ENCODE peak calls at places on chromosomes 1 and 21, in four cellular contexts. One of them, this sample, is unnamed.

GRCh38 chr1:234719454-234720258 is 109.7 kb upstream of the IRF2BP2 start:
- DNase-seq in HepG2: peak; percentile 91
- DNase-seq in K562: no peak
- DNase-seq in HCT116: no peak
- DNase-seq in this sample: no peak

GRCh38 chr1:58621375-58621774 is 44.3 kb upstream of the TACSTD2 start:
- DNase-seq in HepG2: no peak
- DNase-seq in HCT116: no peak
- DNase-seq in K562: no peak
- DNase-seq in this sample: no peak

GRCh38 chr1:153397056-153397923 is 6.4 kb upstream of the S100A8 start:
- DNase-seq in K562: no peak
- DNase-seq in HepG2: no peak
- DNase-seq in HCT116: no peak
- DNase-seq in this sample: no peak

GRCh38 chr1:203673550-203674411 is 47.1 kb downstream of the ATP2B4 start:
- DNase-seq in HCT116: peak; percentile 90
- DNase-seq in HepG2: peak; percentile 30
- DNase-seq in K562: peak; percentile 92
- DNase-seq in this sample: no peak

GRCh38 chr1:8818325-8818775 is 910 bp upstream of the RERE start:
- DNase-seq in K562: no peak
- DNase-seq in HepG2: no peak
- DNase-seq in HCT116: peak; percentile 42
- DNase-seq in this sample: no peak

GRCh38 chr1:48552420-48552819 is 80.4 kb upstream of the SPATA6 start:
- DNase-seq in HCT116: peak; percentile 10
- DNase-seq in HepG2: peak; percentile 11
- DNase-seq in K562: no peak
- DNase-seq in this sample: no peak

GRCh38 chr1:224640587-224640986 is 24.5 kb downstream of the CNIH3 start:
- DNase-seq in HCT116: no peak
- DNase-seq in K562: no peak
- DNase-seq in HepG2: no peak
- DNase-seq in this sample: no peak

GRCh38 chr1:165369255-165369848 is 12.8 kb upstream of the LMX1A start:
- DNase-seq in HepG2: peak; percentile 21
- DNase-seq in HCT116: peak; percentile 32
- DNase-seq in K562: peak; percentile 67
- DNase-seq in this sample: peak; percentile 87

GRCh38 chr21:31117046-31117916 is 79.0 kb upstream of the KRTAP19-8 start:
- DNase-seq in K562: no peak
- DNase-seq in HCT116: peak; percentile 50
- DNase-seq in HepG2: no peak
- DNase-seq in this sample: no peak

GRCh38 chr1:179955318-179955638 is 668 bp downstream of the CEP350 start:
- DNase-seq in K562: no peak
- DNase-seq in HCT116: no peak
- DNase-seq in HepG2: no peak
- DNase-seq in this sample: no peak

GRCh38 chr21:41707231-41707988 is 59.4 kb downstream of the RIPK4 start:
- DNase-seq in K562: no peak
- DNase-seq in HCT116: peak; percentile 26
- DNase-seq in HepG2: no peak
- DNase-seq in this sample: no peak

GRCh38 chr1:8113257-8114220 is 87.4 kb upstream of the ERRFI1 start:
- DNase-seq in HCT116: no peak
- DNase-seq in K562: no peak
- DNase-seq in HepG2: no peak
- DNase-seq in this sample: no peak

GRCh38 chr1:26580116-26580515 is 50.6 kb downstream of the RPS6KA1 start:
- DNase-seq in HepG2: no peak
- DNase-seq in K562: no peak
- DNase-seq in HCT116: no peak
- DNase-seq in this sample: no peak

GRCh38 chr1:115430717-115431116 is 92.7 kb upstream of the NGF start:
- DNase-seq in HCT116: peak; percentile 61
- DNase-seq in HepG2: peak; percentile 30
- DNase-seq in K562: no peak
- DNase-seq in this sample: no peak

GRCh38 chr1:160539896-160540858 is 17.1 kb upstream of the SLAMF6 start:
- DNase-seq in K562: peak; percentile 96
- DNase-seq in HCT116: no peak
- DNase-seq in HepG2: peak; percentile 9
- DNase-seq in this sample: no peak

GRCh38 chr1:58874757-58875755 is 91.2 kb upstream of the JUN start:
- DNase-seq in HCT116: no peak
- DNase-seq in HepG2: peak; percentile 84
- DNase-seq in K562: no peak
- DNase-seq in this sample: peak; percentile 13

GRCh38 chr1:14894811-14895524 is 258.6 kb upstream of the TMEM51 start:
- DNase-seq in HepG2: no peak
- DNase-seq in K562: no peak
- DNase-seq in HCT116: no peak
- DNase-seq in this sample: no peak

GRCh38 chr1:232143315-232143886 is 486.5 kb downstream of the SIPA1L2 start:
- DNase-seq in K562: no peak
- DNase-seq in HCT116: no peak
- DNase-seq in HepG2: no peak
- DNase-seq in this sample: no peak

GRCh38 chr1:75130865-75131592 is 3.2 kb upstream of the LHX8 start:
- DNase-seq in K562: no peak
- DNase-seq in HepG2: no peak
- DNase-seq in HCT116: no peak
- DNase-seq in this sample: no peak

GRCh38 chr21:33241846-33242245 is 12.1 kb downstream of the IFNAR2 start:
- DNase-seq in K562: no peak
- DNase-seq in HCT116: no peak
- DNase-seq in HepG2: no peak
- DNase-seq in this sample: no peak

GRCh38 chr21:28793043-28793442 is 199.6 kb downstream of the LTN1 start:
- DNase-seq in K562: no peak
- DNase-seq in HCT116: no peak
- DNase-seq in HepG2: no peak
- DNase-seq in this sample: no peak

GRCh38 chr1:112472142-112472541 is 36.6 kb upstream of the WNT2B start:
- DNase-seq in HCT116: no peak
- DNase-seq in HepG2: no peak
- DNase-seq in K562: no peak
- DNase-seq in this sample: no peak

GRCh38 chr1:219298581-219299148 is 125.0 kb downstream of the LYPLAL1 start:
- DNase-seq in HepG2: no peak
- DNase-seq in HCT116: no peak
- DNase-seq in K562: no peak
- DNase-seq in this sample: no peak

GRCh38 chr1:58942759-58943191 is 158.9 kb upstream of the JUN start:
- DNase-seq in HCT116: no peak
- DNase-seq in HepG2: no peak
- DNase-seq in K562: no peak
- DNase-seq in this sample: no peak

GRCh38 chr1:99737016-99737415 is 29.4 kb downstream of the FRRS1 start:
- DNase-seq in HCT116: peak; percentile 21
- DNase-seq in K562: peak; percentile 17
- DNase-seq in HepG2: peak; percentile 49
- DNase-seq in this sample: no peak

GRCh38 chr1:223455470-223455869 is 62.3 kb downstream of the CCDC185 start:
- DNase-seq in HepG2: no peak
- DNase-seq in HCT116: no peak
- DNase-seq in K562: no peak
- DNase-seq in this sample: no peak

GRCh38 chr1:26057189-26057588 is 10.2 kb downstream of the TRIM63 start:
- DNase-seq in HCT116: no peak
- DNase-seq in K562: no peak
- DNase-seq in HepG2: no peak
- DNase-seq in this sample: no peak

GRCh38 chr1:150067184-150068182 is at the start of gene VPS45:
- DNase-seq in HepG2: peak; percentile 93
- DNase-seq in HCT116: peak; percentile 89
- DNase-seq in K562: peak; percentile 91
- DNase-seq in this sample: peak; percentile 67

GRCh38 chr1:24279590-24280232 is 39.4 kb upstream of the GRHL3 start:
- DNase-seq in HepG2: no peak
- DNase-seq in HCT116: no peak
- DNase-seq in K562: no peak
- DNase-seq in this sample: no peak

GRCh38 chr1:164787834-164788231 is 228.8 kb downstream of the PBX1 start:
- DNase-seq in HepG2: no peak
- DNase-seq in HCT116: no peak
- DNase-seq in K562: no peak
- DNase-seq in this sample: no peak

GRCh38 chr1:1954831-1955441 is 35.9 kb upstream of the TMEM52 start:
- DNase-seq in HCT116: no peak
- DNase-seq in K562: peak; percentile 44
- DNase-seq in HepG2: no peak
- DNase-seq in this sample: no peak

GRCh38 chr21:41837756-41838297 is 41.3 kb downstream of the PRDM15 start:
- DNase-seq in HepG2: no peak
- DNase-seq in K562: no peak
- DNase-seq in HCT116: no peak
- DNase-seq in this sample: no peak

GRCh38 chr1:94061513-94062443 is 59.2 kb downstream of the ABCA4 start:
- DNase-seq in HCT116: peak; percentile 67
- DNase-seq in K562: peak; percentile 77
- DNase-seq in HepG2: peak; percentile 97
- DNase-seq in this sample: peak; percentile 79

GRCh38 chr1:200198247-200198646 is 170.7 kb downstream of the NR5A2 start:
- DNase-seq in HepG2: no peak
- DNase-seq in HCT116: no peak
- DNase-seq in K562: no peak
- DNase-seq in this sample: no peak

GRCh38 chr1:231357831-231358354 is 19.8 kb downstream of the SPRTN start:
- DNase-seq in K562: peak; percentile 61
- DNase-seq in HCT116: peak; percentile 48
- DNase-seq in HepG2: peak; percentile 47
- DNase-seq in this sample: no peak

GRCh38 chr1:202580604-202581003 is 129.7 kb downstream of the SYT2 start:
- DNase-seq in K562: no peak
- DNase-seq in HCT116: no peak
- DNase-seq in HepG2: no peak
- DNase-seq in this sample: no peak

GRCh38 chr1:205301220-205301821 is 20.2 kb downstream of the NUAK2 start:
- DNase-seq in HCT116: no peak
- DNase-seq in K562: no peak
- DNase-seq in HepG2: peak; percentile 94
- DNase-seq in this sample: peak; percentile 99

GRCh38 chr1:4029376-4029775 is 129.3 kb upstream of the C1orf174 start:
- DNase-seq in K562: no peak
- DNase-seq in HepG2: no peak
- DNase-seq in HCT116: no peak
- DNase-seq in this sample: no peak

GRCh38 chr1:119470958-119471357 is 36.1 kb upstream of the HSD3B1 start:
- DNase-seq in K562: no peak
- DNase-seq in HepG2: no peak
- DNase-seq in HCT116: no peak
- DNase-seq in this sample: no peak
- TF ChIP-seq FOSL1 in K562: no peak
- TF ChIP-seq FOSL1 in HepG2: no peak
- TF ChIP-seq FOSL1 in HCT116: no peak
- TF ChIP-seq FOSL1 in this sample: no peak

DNA sequence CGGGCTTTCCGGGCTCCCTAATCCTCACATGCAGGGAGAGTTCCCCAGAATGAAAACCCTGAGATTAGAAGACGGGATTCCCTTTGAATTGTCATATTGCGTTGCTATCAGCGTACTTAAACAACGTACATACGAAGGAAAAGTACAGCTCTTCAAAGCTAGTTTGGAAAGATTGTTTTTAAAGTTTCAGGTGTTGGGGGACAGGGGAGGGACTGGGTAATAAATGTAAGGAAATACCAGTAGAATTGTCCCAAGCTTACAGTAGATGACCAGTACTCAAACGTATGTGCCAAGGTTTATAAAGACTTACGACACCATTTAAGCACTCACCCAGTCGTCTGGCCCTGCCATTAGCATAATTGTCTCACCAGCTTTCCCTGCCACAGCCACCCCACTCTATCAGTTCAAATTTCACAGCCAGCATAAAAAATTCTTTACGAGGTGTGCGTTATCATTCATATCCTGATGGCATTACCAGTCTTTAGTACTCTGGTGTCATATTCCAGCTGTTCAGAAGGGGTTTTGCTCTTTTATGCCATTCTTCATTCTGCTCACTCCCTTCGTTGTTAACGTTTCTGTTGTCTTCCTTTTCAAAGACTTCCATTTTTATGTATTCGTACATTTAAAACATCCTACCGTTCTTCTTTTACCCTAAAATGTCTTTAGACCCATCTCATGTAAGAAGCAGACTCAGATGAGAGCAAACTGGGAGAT is 825 bp upstream of the HP1BP3 start:
- DNase-seq in HCT116: no peak
- DNase-seq in HepG2: peak; percentile 60
- DNase-seq in K562: peak; percentile 30
- DNase-seq in this sample: peak; percentile 0
- TF ChIP-seq FOSL1 in HCT116: no peak
- TF ChIP-seq FOSL1 in HepG2: no peak
- TF ChIP-seq FOSL1 in K562: no peak
- TF ChIP-seq FOSL1 in this sample: no peak

GRCh38 chr1:207282049-207282448 is 39.4 kb upstream of the CD55 start:
- DNase-seq in HepG2: no peak
- DNase-seq in K562: no peak
- DNase-seq in HCT116: no peak
- DNase-seq in this sample: no peak

GRCh38 chr1:207282496-207283380 is 38.7 kb upstream of the CD55 start:
- DNase-seq in HCT116: no peak
- DNase-seq in K562: no peak
- DNase-seq in HepG2: no peak
- DNase-seq in this sample: no peak

GRCh38 chr1:207283421-207283820 is 38.1 kb upstream of the CD55 start:
- DNase-seq in K562: no peak
- DNase-seq in HCT116: no peak
- DNase-seq in HepG2: no peak
- DNase-seq in this sample: no peak

GRCh38 chr1:207286747-207287528 is 34.5 kb upstream of the CD55 start:
- DNase-seq in HCT116: no peak
- DNase-seq in K562: no peak
- DNase-seq in HepG2: no peak
- DNase-seq in this sample: no peak

GRCh38 chr1:207284209-207284892 is 37.1 kb upstream of the CD55 start:
- DNase-seq in K562: no peak
- DNase-seq in HCT116: no peak
- DNase-seq in HepG2: no peak
- DNase-seq in this sample: no peak
- TF ChIP-seq FOSL1 in K562: no peak
- TF ChIP-seq FOSL1 in HCT116: no peak
- TF ChIP-seq FOSL1 in HepG2: no peak
- TF ChIP-seq FOSL1 in this sample: no peak

DNA sequence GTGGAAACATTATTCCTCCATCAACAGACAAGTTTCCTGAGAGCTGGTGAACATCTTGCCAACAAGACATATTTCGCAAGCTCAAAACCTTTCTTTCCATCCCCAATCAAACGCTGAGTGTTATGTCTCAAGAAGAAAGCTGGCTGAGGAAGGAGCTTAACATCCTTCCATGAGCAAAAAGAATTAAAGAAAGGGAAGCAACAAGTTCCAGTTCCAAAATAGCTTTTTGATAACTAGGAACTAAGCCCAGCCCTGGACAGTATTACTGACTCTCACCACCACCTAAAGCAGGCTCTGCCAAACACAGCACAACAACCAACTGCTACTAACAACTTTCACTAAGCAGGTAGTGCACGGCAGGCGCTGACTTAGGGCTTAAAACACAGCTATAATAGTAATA is 50.2 kb downstream of the CAPZB start:
- DNase-seq in HCT116: no peak
- DNase-seq in HepG2: no peak
- DNase-seq in K562: no peak
- DNase-seq in this sample: no peak
- TF ChIP-seq FOSL1 in HCT116: no peak
- TF ChIP-seq FOSL1 in HepG2: no peak
- TF ChIP-seq FOSL1 in K562: no peak
- TF ChIP-seq FOSL1 in this sample: no peak

This sample was measured in H1.